ENCODE peak calls at places on chromosomes 11 and 22, in ten cellular contexts. F is naive thymus-derived CD4-positive, alpha-beta T cell; A is breast epithelium; P is endodermal cell; U is bronchial epithelial cell; C is mammary epithelial cell; O is neural progenitor cell; K is ovary; M is upper lobe of right lung; T is H7. S is an unnamed sample.
A peak's percentile ranks its signal among the peaks of the same experiment; 100 is the strongest.

GRCh38 chr11:92380882-92381281 is 156.3 kb downstream of the FAT3 start:
- DNase-seq in F (no peak), A (no peak), P (no peak), U (peak; percentile 81), C (peak; percentile 73), O (no peak), K (no peak), M (no peak), T (no peak), S (peak; percentile 78)

GRCh38 chr22:44957267-44957905 is 52.4 kb downstream of the PHF21B start:
- DNase-seq in F (no peak), A (no peak), P (peak; percentile 72), U (no peak), C (no peak), O (peak; percentile 66), K (no peak), M (no peak), T (peak; percentile 89), S (no peak)

GRCh38 chr11:117900720-117901440 is 24.4 kb upstream of the FXYD6 start:
- DNase-seq in F (no peak), A (peak; percentile 33), P (peak; percentile 34), U (peak; percentile 76), C (peak; percentile 45), O (no peak), K (peak; percentile 8), M (peak; percentile 58), T (no peak), S (no peak)

GRCh38 chr11:129643031-129643721 is 172.5 kb upstream of the TMEM45B start:
- DNase-seq in F (no peak), A (peak; percentile 70), P (no peak), U (peak; percentile 100), C (peak; percentile 97), O (no peak), K (no peak), M (no peak), T (no peak), S (peak; percentile 57)

GRCh38 chr11:118928108-118928869 is 2.6 kb upstream of the BCL9L start:
- DNase-seq in F (peak; percentile 97), A (peak; percentile 95), P (peak; percentile 98), U (peak; percentile 92), C (peak; percentile 92), O (peak; percentile 93), K (peak; percentile 92), M (peak; percentile 92), T (peak; percentile 97), S (peak; percentile 86)

GRCh38 chr22:37848587-37849088 is 581 bp upstream of the EIF3L start:
- DNase-seq in F (peak; percentile 24), A (no peak), P (peak; percentile 59), U (peak; percentile 20), C (peak; percentile 20), O (peak; percentile 32), K (no peak), M (no peak), T (no peak), S (no peak)

GRCh38 chr11:101487775-101488174 is 96.0 kb downstream of the TRPC6 start:
- DNase-seq in F (no peak), A (no peak), P (no peak), U (peak; percentile 62), C (peak; percentile 2), O (no peak), K (no peak), M (no peak), T (no peak), S (no peak)

GRCh38 chr11:118287006-118287405 is 17.5 kb upstream of the CD3E start:
- DNase-seq in F (no peak), A (no peak), P (no peak), U (peak; percentile 54), C (peak; percentile 68), O (no peak), K (no peak), M (no peak), T (no peak), S (peak; percentile 26)

GRCh38 chr11:67270256-67271211 is 4.3 kb downstream of the GRK2 start:
- DNase-seq in F (peak; percentile 28), A (peak; percentile 42), P (peak; percentile 85), U (no peak), C (no peak), O (peak; percentile 77), K (no peak), M (peak; percentile 67), T (peak; percentile 92), S (no peak)

GRCh38 chr11:96215094-96215782 is 127.8 kb downstream of the MAML2 start:
- DNase-seq in F (peak; percentile 56), A (no peak), P (no peak), U (no peak), C (no peak), O (no peak), K (peak; percentile 19), M (no peak), T (no peak), S (peak; percentile 66)

GRCh38 chr22:26811717-26811992 is 154.3 kb downstream of the MIAT start:
- DNase-seq in F (no peak), A (no peak), P (no peak), U (no peak), C (no peak), O (no peak), K (no peak), M (no peak), T (no peak), S (no peak)

DNA sequence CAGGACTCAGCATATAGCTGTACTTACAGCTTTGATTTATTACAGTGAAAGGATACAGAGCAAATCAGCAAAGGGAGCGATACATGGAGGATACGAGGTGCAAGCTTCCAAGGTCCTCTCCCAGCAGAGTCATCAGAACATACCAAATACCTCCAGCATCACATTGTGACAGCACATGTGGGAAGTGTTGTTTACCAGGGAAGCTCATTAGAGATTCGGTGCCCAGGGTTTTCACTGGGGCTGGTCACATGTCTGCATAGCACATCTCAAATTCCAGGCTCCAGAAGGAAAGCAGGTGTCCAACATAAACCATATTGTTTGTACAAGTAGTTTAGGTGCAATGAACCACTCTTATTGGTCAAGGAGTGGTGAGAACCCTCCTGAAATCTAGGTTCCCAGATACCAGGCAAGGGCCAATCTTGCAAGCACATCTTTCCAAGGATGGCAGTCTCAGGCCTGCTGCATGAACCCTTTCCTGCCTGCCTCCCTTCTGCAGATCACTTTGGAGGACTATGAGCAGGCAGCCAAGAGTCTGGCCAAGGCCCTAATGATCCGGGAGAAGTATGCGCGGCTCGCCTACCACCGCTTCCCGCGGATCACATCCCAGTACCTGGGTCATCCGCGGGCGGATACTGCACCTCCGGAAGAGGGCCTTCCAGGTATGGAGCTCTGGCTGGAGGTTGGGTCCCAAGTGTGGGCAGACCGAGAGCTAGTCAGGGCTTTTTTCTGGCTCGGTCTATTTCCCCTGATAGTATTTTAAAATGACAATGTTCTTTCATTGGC is 26.7 kb downstream of the AMPD3 start:
- DNase-seq in F (no peak), A (peak; percentile 22), P (no peak), U (no peak), C (no peak), O (no peak), K (no peak), M (no peak), T (peak; percentile 22), S (no peak)
- H3K36me3 ChIP-seq in F (peaks cover 6% of the 10 kb centered on the region), A (no peaks in the 10 kb centered on the region), P (no peaks in the 10 kb centered on the region), U (peaks cover 22% of the 10 kb centered on the region), C (no peaks in the 10 kb centered on the region), O (no peaks in the 10 kb centered on the region), K (no peaks in the 10 kb centered on the region), M (no peaks in the 10 kb centered on the region), T (no peaks in the 10 kb centered on the region), S (no peaks in the 10 kb centered on the region)

GRCh38 chr22:30301995-30302809 is 12.9 kb upstream of the CASTOR1 start:
- DNase-seq in F (no peak), A (no peak), P (no peak), U (peak; percentile 77), C (peak; percentile 78), O (no peak), K (no peak), M (peak; percentile 71), T (no peak), S (peak; percentile 71)
- H3K36me3 ChIP-seq in F (peaks cover 7% of the 10 kb centered on the region), A (no peaks in the 10 kb centered on the region), P (peaks cover 12% of the 10 kb centered on the region), U (peaks cover 5% of the 10 kb centered on the region), C (peaks cover 2% of the 10 kb centered on the region), O (no peaks in the 10 kb centered on the region), K (no peaks in the 10 kb centered on the region), M (peaks cover 43% of the 10 kb centered on the region), T (no peaks in the 10 kb centered on the region), S (peaks cover 8% of the 10 kb centered on the region)

GRCh38 chr11:62892077-62892922 is 11.6 kb downstream of the SLC3A2 start:
- DNase-seq in F (no peak), A (no peak), P (no peak), U (no peak), C (no peak), O (no peak), K (no peak), M (no peak), T (no peak), S (no peak)

GRCh38 chr11:62888406-62888805 is 7.7 kb downstream of the SLC3A2 start:
- DNase-seq in F (no peak), A (no peak), P (no peak), U (no peak), C (no peak), O (no peak), K (no peak), M (no peak), T (no peak), S (no peak)

GRCh38 chr11:62889484-62890437 is 9.1 kb downstream of the SLC3A2 start:
- DNase-seq in F (no peak), A (no peak), P (peak; percentile 68), U (no peak), C (no peak), O (no peak), K (no peak), M (no peak), T (peak; percentile 49), S (no peak)

GRCh38 chr11:62885137-62885536 is 4.4 kb downstream of the SLC3A2 start:
- DNase-seq in F (no peak), A (no peak), P (no peak), U (no peak), C (no peak), O (no peak), K (no peak), M (no peak), T (no peak), S (no peak)

DNA sequence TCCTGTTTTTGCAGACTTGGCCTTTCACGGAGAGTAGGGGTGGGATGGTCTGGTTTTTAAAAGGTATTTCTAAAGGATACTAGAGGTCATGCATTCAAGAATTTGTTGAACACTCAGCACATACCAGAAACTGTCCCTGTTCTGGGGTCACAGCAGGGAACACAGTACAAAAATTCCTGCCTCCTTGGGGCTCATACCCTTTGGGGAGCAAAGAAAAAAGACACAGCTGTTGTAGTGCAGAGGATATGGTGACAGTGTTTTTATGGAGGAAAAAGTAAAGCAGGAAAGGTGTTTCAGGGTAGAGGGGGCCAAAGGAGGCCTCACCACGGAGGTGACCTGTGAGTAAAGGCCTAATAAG is 8.4 kb downstream of the SLC3A2 start:
- DNase-seq in F (no peak), A (no peak), P (no peak), U (no peak), C (no peak), O (no peak), K (no peak), M (no peak), T (no peak), S (no peak)
- H3K36me3 ChIP-seq in F (peaks cover 40% of the 10 kb centered on the region), A (peaks cover 28% of the 10 kb centered on the region), P (peaks cover 59% of the 10 kb centered on the region), U (peaks cover 34% of the 10 kb centered on the region), C (peaks cover 40% of the 10 kb centered on the region), O (peaks cover 6% of the 10 kb centered on the region), K (no peaks in the 10 kb centered on the region), M (peaks cover 57% of the 10 kb centered on the region), T (peaks cover 40% of the 10 kb centered on the region), S (peaks cover 52% of the 10 kb centered on the region)

DNA sequence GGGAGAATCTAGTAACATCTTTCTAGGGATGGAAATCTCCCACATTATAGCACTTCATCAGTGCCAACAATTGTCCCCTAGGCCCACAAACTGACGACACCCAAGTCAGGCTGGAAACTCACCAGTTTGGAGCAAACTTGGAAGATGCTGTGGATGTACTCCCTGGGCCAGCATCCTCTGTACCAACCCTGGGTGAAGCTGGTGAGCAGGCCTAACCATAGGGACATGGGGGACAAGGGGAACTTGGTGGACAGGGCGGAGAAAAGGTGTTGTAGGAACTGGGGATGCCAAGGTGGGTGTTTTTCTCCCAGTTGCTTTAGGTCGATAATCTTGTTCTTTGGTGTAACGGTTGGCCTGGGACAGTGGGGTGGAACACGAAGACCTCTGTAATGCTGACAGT is 42.2 kb downstream of the DRG1 start:
- DNase-seq in F (no peak), A (no peak), P (no peak), U (no peak), C (no peak), O (no peak), K (no peak), M (no peak), T (no peak), S (no peak)
- H3K36me3 ChIP-seq in F (peaks cover 36% of the 10 kb centered on the region), A (peaks cover 9% of the 10 kb centered on the region), P (peaks cover 90% of the 10 kb centered on the region), U (peaks cover 16% of the 10 kb centered on the region), C (peaks cover 30% of the 10 kb centered on the region), O (peaks cover under 1% of the 10 kb centered on the region), K (no peaks in the 10 kb centered on the region), M (peaks cover 96% of the 10 kb centered on the region), T (peaks cover 23% of the 10 kb centered on the region), S (peaks cover 59% of the 10 kb centered on the region)

S was measured in astrocyte.